ENCODE peak calls at places on chromosomes 13 and 19, in four cellular contexts. One of them, this sample, is unnamed.
A peak's percentile ranks its signal among the peaks of the same experiment; 100 is the strongest.

GRCh38 chr13:62375653-62376052 is 960.0 kb upstream of the PCDH20 start:
- DNase-seq in stimulated activated CD8-positive, alpha-beta memory T cell treated with anti-CD3 and anti-CD28 coated beads, Interleukin-4, amount 100 ng/mL, for 24 hours: no peak
- DNase-seq in heart right ventricle: no peak
- DNase-seq in left kidney: no peak
- DNase-seq in this sample: no peak

GRCh38 chr13:78660130-78660857 is 1.3 kb upstream of the OBI1 start:
- DNase-seq in left kidney: peak; percentile 48
- DNase-seq in stimulated activated CD8-positive, alpha-beta memory T cell treated with anti-CD3 and anti-CD28 coated beads, Interleukin-4, amount 100 ng/mL, for 24 hours: no peak
- DNase-seq in heart right ventricle: no peak
- DNase-seq in this sample: peak; percentile 82

GRCh38 chr13:50006426-50007135 is 8.7 kb upstream of the KCNRG start:
- DNase-seq in stimulated activated CD8-positive, alpha-beta memory T cell treated with anti-CD3 and anti-CD28 coated beads, Interleukin-4, amount 100 ng/mL, for 24 hours: no peak
- DNase-seq in heart right ventricle: no peak
- DNase-seq in left kidney: no peak
- DNase-seq in this sample: no peak

GRCh38 chr13:29501674-29502073 is 93.8 kb downstream of the SLC7A1 start:
- DNase-seq in heart right ventricle: no peak
- DNase-seq in stimulated activated CD8-positive, alpha-beta memory T cell treated with anti-CD3 and anti-CD28 coated beads, Interleukin-4, amount 100 ng/mL, for 24 hours: no peak
- DNase-seq in left kidney: no peak
- DNase-seq in this sample: no peak

GRCh38 chr19:3110126-3110825 is 16.1 kb downstream of the GNA11 start:
- DNase-seq in heart right ventricle: no peak
- DNase-seq in stimulated activated CD8-positive, alpha-beta memory T cell treated with anti-CD3 and anti-CD28 coated beads, Interleukin-4, amount 100 ng/mL, for 24 hours: no peak
- DNase-seq in left kidney: no peak
- DNase-seq in this sample: no peak

GRCh38 chr19:3274245-3275067 is 50.0 kb downstream of the CELF5 start:
- DNase-seq in heart right ventricle: no peak
- DNase-seq in left kidney: no peak
- DNase-seq in stimulated activated CD8-positive, alpha-beta memory T cell treated with anti-CD3 and anti-CD28 coated beads, Interleukin-4, amount 100 ng/mL, for 24 hours: no peak
- DNase-seq in this sample: no peak

GRCh38 chr19:6494438-6495036 is 7.6 kb downstream of the TUBB4A start:
- DNase-seq in left kidney: no peak
- DNase-seq in stimulated activated CD8-positive, alpha-beta memory T cell treated with anti-CD3 and anti-CD28 coated beads, Interleukin-4, amount 100 ng/mL, for 24 hours: no peak
- DNase-seq in heart right ventricle: no peak
- DNase-seq in this sample: no peak

GRCh38 chr19:15962319-15962718 is 13.5 kb downstream of the OR10H4 start:
- DNase-seq in heart right ventricle: no peak
- DNase-seq in left kidney: no peak
- DNase-seq in stimulated activated CD8-positive, alpha-beta memory T cell treated with anti-CD3 and anti-CD28 coated beads, Interleukin-4, amount 100 ng/mL, for 24 hours: no peak
- DNase-seq in this sample: no peak

GRCh38 chr13:75635101-75635620 is 969 bp upstream of the LMO7 start:
- DNase-seq in heart right ventricle: no peak
- DNase-seq in left kidney: no peak
- DNase-seq in stimulated activated CD8-positive, alpha-beta memory T cell treated with anti-CD3 and anti-CD28 coated beads, Interleukin-4, amount 100 ng/mL, for 24 hours: no peak
- DNase-seq in this sample: peak; percentile 56

GRCh38 chr19:38588041-38588440 is 29.7 kb downstream of the MAP4K1 start:
- DNase-seq in left kidney: no peak
- DNase-seq in stimulated activated CD8-positive, alpha-beta memory T cell treated with anti-CD3 and anti-CD28 coated beads, Interleukin-4, amount 100 ng/mL, for 24 hours: no peak
- DNase-seq in heart right ventricle: no peak
- DNase-seq in this sample: no peak

GRCh38 chr13:40439928-40440327 is 226.5 kb downstream of the FOXO1 start:
- DNase-seq in stimulated activated CD8-positive, alpha-beta memory T cell treated with anti-CD3 and anti-CD28 coated beads, Interleukin-4, amount 100 ng/mL, for 24 hours: no peak
- DNase-seq in heart right ventricle: peak; percentile 45
- DNase-seq in left kidney: no peak
- DNase-seq in this sample: no peak

GRCh38 chr19:18468517-18468916 is 30.6 kb upstream of the ISYNA1 start:
- DNase-seq in left kidney: no peak
- DNase-seq in stimulated activated CD8-positive, alpha-beta memory T cell treated with anti-CD3 and anti-CD28 coated beads, Interleukin-4, amount 100 ng/mL, for 24 hours: no peak
- DNase-seq in heart right ventricle: no peak
- DNase-seq in this sample: no peak

GRCh38 chr19:29524912-29525870 is 603 bp upstream of the VSTM2B start:
- DNase-seq in stimulated activated CD8-positive, alpha-beta memory T cell treated with anti-CD3 and anti-CD28 coated beads, Interleukin-4, amount 100 ng/mL, for 24 hours: no peak
- DNase-seq in heart right ventricle: no peak
- DNase-seq in left kidney: peak; percentile 69
- DNase-seq in this sample: peak; percentile 53

GRCh38 chr19:44131955-44132354 is 9.4 kb upstream of the ZNF234 start:
- DNase-seq in left kidney: no peak
- DNase-seq in heart right ventricle: no peak
- DNase-seq in stimulated activated CD8-positive, alpha-beta memory T cell treated with anti-CD3 and anti-CD28 coated beads, Interleukin-4, amount 100 ng/mL, for 24 hours: no peak
- DNase-seq in this sample: no peak

GRCh38 chr13:29504691-29505090 is 90.8 kb downstream of the SLC7A1 start:
- DNase-seq in stimulated activated CD8-positive, alpha-beta memory T cell treated with anti-CD3 and anti-CD28 coated beads, Interleukin-4, amount 100 ng/mL, for 24 hours: no peak
- DNase-seq in left kidney: no peak
- DNase-seq in heart right ventricle: no peak
- DNase-seq in this sample: no peak

GRCh38 chr13:111006508-111007031 is 91.7 kb upstream of the ANKRD10 start:
- DNase-seq in left kidney: peak; percentile 53
- DNase-seq in stimulated activated CD8-positive, alpha-beta memory T cell treated with anti-CD3 and anti-CD28 coated beads, Interleukin-4, amount 100 ng/mL, for 24 hours: no peak
- DNase-seq in heart right ventricle: peak; percentile 88
- DNase-seq in this sample: peak; percentile 61

This sample was measured in mesendoderm.